ENCODE peak calls at places on chromosomes 11 and 22, in seven cellular contexts. I, G, M, L, E, P and Z are unnamed samples.

GRCh38 chr11:63761870-63762661 is 6.5 kb downstream of the ZFTA start:
- DNase-seq in E (no peak), G (no peak), L (no peak), M (no peak), I (no peak), P (no peak), Z (no peak)

GRCh38 chr22:19438286-19438685 is 5.9 kb downstream of the MRPL40 start:
- DNase-seq in E (no peak), P (no peak), L (no peak), M (no peak), G (no peak), I (no peak), Z (no peak)

GRCh38 chr11:127000291-127000968 is at the start of gene KIRREL3:
- DNase-seq in E (peak; percentile 15), M (no peak), G (no peak), L (no peak), P (no peak), I (no peak), Z (no peak)

GRCh38 chr11:121521145-121522042 is 68.6 kb upstream of the SORL1-AS1 start:
- DNase-seq in L (no peak), E (no peak), G (no peak), I (no peak), P (no peak), M (no peak), Z (peak; percentile 61)

GRCh38 chr22:42134033-42135020 is 3.7 kb upstream of the CYP2D6 start:
- DNase-seq in E (no peak), G (no peak), P (no peak), M (peak; percentile 39), I (no peak), L (no peak), Z (no peak)

GRCh38 chr11:21654091-21654490 is 538.8 kb upstream of the ANO5 start:
- DNase-seq in L (no peak), I (no peak), M (no peak), E (no peak), P (no peak), G (no peak), Z (no peak)

GRCh38 chr11:14058061-14058460 is 95.5 kb downstream of the SPON1 start:
- DNase-seq in E (no peak), I (no peak), M (no peak), P (no peak), L (no peak), G (no peak), Z (no peak)

GRCh38 chr11:36146437-36146836 is 142.8 kb downstream of the COMMD9 start:
- DNase-seq in E (no peak), M (no peak), G (no peak), L (no peak), I (no peak), P (no peak), Z (peak; percentile 71)

GRCh38 chr11:75566763-75567279 is 4.8 kb downstream of the SERPINH1 start:
- DNase-seq in E (no peak), M (no peak), I (no peak), L (no peak), G (no peak), P (no peak), Z (no peak)

GRCh38 chr11:75568616-75569219 is 6.7 kb downstream of the SERPINH1 start:
- DNase-seq in E (no peak), I (no peak), G (no peak), L (no peak), P (no peak), M (no peak), Z (no peak)

GRCh38 chr11:75565221-75565814 is 3.3 kb downstream of the SERPINH1 start:
- DNase-seq in P (no peak), G (no peak), I (no peak), E (peak; percentile 91), M (no peak), L (no peak), Z (no peak)

GRCh38 chr11:75565916-75566762 is 4.1 kb downstream of the SERPINH1 start:
- DNase-seq in I (no peak), M (no peak), E (no peak), L (no peak), G (peak; percentile 24), P (no peak), Z (no peak)

DNA sequence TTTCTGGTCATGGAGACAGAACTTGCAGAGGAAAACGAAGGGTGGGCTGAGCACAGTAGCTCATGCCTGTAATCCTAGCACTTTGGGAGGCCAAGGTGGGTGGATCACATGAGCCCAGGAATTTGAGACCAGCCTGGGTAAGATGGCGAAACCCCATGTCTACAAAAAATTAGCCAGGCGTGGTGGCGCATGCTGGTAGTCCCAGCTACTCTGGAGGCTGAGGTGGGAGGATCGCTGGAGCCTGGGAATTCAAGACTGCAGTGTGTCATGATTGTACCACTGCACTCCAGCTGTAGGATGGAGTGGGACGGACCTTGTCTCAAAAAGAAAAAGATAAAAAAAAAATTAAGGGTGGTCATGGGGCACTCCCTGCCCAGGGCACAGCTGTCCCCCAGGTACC is 5.9 kb downstream of the SERPINH1 start:
- DNase-seq in P (no peak), G (no peak), M (no peak), I (no peak), E (no peak), L (no peak), Z (no peak)
- H3K27ac ChIP-seq in P (no peak overlapping the region), G (no peak overlapping the region), M (peak overlapping the region; percentile 3), I (no peak overlapping the region), E (peak overlapping the region; percentile 13), L (no peak overlapping the region), Z (peak overlapping the region; percentile 43)

DNA sequence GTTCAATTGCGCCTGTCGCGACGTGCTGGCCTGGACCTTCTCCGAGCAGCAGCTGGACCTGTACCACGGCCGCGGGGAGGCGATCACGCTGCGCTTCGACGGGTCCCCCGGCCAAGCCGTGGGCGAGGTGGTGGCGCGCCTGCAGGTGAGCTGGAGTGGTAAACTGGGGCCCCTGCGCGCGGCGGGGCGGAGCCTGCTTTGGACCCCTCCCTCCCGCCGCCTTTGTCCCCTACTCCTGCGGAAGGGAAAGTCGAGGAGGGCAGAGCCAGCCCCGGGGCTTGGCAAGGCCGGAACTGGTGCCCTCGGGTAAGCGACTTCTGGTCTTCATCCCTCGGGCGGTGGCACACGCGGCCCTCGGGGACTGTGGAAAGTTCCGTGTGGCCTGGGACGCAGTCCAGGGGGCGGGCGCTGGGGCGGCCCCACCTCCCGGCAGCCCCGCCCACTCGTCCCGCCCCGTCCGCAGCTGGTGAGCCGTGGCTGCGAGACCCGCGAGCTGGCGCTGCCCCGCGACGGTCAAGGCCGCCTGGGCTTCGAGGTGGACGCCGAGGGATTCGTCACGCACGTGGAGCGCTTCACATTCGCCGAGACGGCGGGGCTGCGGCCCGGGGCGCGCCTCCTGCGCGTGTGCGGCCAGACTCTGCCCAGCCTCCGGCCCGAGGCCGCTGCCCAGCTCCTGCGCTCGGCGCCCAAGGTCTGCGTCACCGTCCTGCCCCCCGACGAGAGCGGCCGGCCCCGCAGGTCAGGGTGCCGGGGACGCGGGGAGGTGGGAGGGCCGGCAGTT is 9.2 kb downstream of the SIPA1 start:
- DNase-seq in E (peak; percentile 85), L (no peak), G (no peak), I (peak; percentile 83), M (peak; percentile 62), P (no peak), Z (no peak)
- H3K27ac ChIP-seq in E (peak overlapping the region; percentile 58), L (no peak overlapping the region), G (no peak overlapping the region), I (peak overlapping the region; percentile 11), M (peak overlapping the region; percentile 75), P (no peak overlapping the region), Z (peak overlapping the region; percentile 50)

GRCh38 chr11:71446942-71447688 is 1.1 kb downstream of the DHCR7 start:
- DNase-seq in E (peak; percentile 75), P (no peak), I (no peak), L (no peak), M (peak; percentile 51), G (no peak), Z (peak; percentile 74)
- H3K27ac ChIP-seq in E (peak overlapping the region; percentile 84), P (no peak overlapping the region), I (peak overlapping the region; percentile 61), L (no peak overlapping the region), M (peak overlapping the region; percentile 90), G (peak overlapping the region; percentile 83), Z (peak overlapping the region; percentile 82)

GRCh38 chr22:29112680-29113079 is 39.8 kb downstream of the KREMEN1 start:
- DNase-seq in L (no peak), G (no peak), E (no peak), M (no peak), P (no peak), I (no peak), Z (no peak)
- H3K27ac ChIP-seq in L (no peak overlapping the region), G (no peak overlapping the region), E (no peak overlapping the region), M (peak overlapping the region; percentile 4), P (no peak overlapping the region), I (no peak overlapping the region), Z (no peak overlapping the region)

DNA sequence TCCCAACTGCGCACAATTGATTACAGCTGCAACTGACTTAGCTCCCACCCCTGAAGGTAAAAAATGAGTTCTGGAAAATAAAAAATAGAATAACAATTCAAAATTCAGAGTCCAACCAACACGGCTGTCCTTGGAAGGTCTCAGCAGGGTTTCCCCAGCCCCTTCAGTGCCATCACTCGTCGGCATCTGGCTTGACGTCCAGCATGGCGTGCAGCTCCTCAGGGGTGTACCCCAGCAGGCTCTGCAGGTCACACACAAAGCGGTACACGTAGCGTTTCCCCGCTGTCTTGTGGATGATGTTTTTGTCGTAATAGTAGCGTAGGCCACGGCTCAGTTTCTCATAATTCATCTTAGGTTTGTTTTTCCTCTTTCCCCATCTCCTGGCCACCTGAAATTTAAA is 125.2 kb downstream of the ETS1 start:
- DNase-seq in M (no peak), L (no peak), I (no peak), E (no peak), P (no peak), G (no peak), Z (no peak)
- H3K27ac ChIP-seq in M (peak overlapping the region; percentile 86), L (peak overlapping the region; percentile 68), I (no peak overlapping the region), E (no peak overlapping the region), P (peak overlapping the region; percentile 94), G (no peak overlapping the region), Z (no peak overlapping the region)

GRCh38 chr11:119839504-119840133 is 110.6 kb upstream of the NECTIN1 start:
- DNase-seq in E (no peak), G (no peak), M (no peak), I (no peak), P (no peak), L (no peak), Z (no peak)
- H3K27ac ChIP-seq in E (no peak overlapping the region), G (no peak overlapping the region), M (no peak overlapping the region), I (no peak overlapping the region), P (no peak overlapping the region), L (no peak overlapping the region), Z (no peak overlapping the region)

GRCh38 chr11:129896062-129896461 is 684 bp upstream of the NFRKB start:
- DNase-seq in P (no peak), G (no peak), L (no peak), M (no peak), E (no peak), I (no peak), Z (no peak)
- H3K27ac ChIP-seq in P (peak overlapping the region; percentile 15), G (peak overlapping the region; percentile 65), L (peak overlapping the region; percentile 53), M (peak overlapping the region; percentile 89), E (peak overlapping the region; percentile 51), I (peak overlapping the region; percentile 84), Z (peak overlapping the region; percentile 75)